ENCODE peak calls at places on chromosomes 16 and 17, in four cellular contexts. N is H9, Y is IMR-90, G is H1. U is an unnamed sample. For H3K27me3, the result is how much of the 10 kb centered on the place peaks cover.

GRCh38 chr16:75351183-75351582 is 82.1 kb downstream of the CFDP1 start:
- DNase-seq in N (no peak), Y (peak), G (no peak), U (peak)

GRCh38 chr17:56159764-56160394 is 6.6 kb downstream of the ANKFN1 start:
- DNase-seq in N (no peak), Y (no peak), G (no peak), U (no peak)

GRCh38 chr16:81567987-81568748 is 123.6 kb downstream of the CMIP start:
- DNase-seq in N (no peak), Y (peak), G (no peak), U (peak)

GRCh38 chr16:57589374-57589773 is 39.1 kb upstream of the ADGRG1 start:
- DNase-seq in N (no peak), Y (no peak), G (no peak), U (no peak)

GRCh38 chr16:70804153-70804728 is 3.3 kb upstream of the VAC14 start:
- DNase-seq in N (no peak), Y (peak), G (no peak), U (peak)

GRCh38 chr17:151886-152859 is 14.8 kb downstream of the SCGB1C2 start:
- DNase-seq in N (no peak), Y (peak), G (no peak), U (peak)

GRCh38 chr17:58755577-58756245 is at the start of gene PPM1E:
- DNase-seq in N (peak), Y (peak), G (peak), U (peak)

GRCh38 chr17:69470702-69471101 is 56.2 kb downstream of the MAP2K6 start:
- DNase-seq in N (no peak), Y (no peak), G (no peak), U (no peak)

GRCh38 chr17:7177954-7178477 is 1.2 kb downstream of the ASGR1 start:
- DNase-seq in N (peak), Y (peak), G (no peak), U (peak)

GRCh38 chr17:72733619-72734282 is 358.7 kb downstream of the SLC39A11 start:
- DNase-seq in N (no peak), Y (no peak), G (no peak), U (no peak)

GRCh38 chr16:87597324-87597830 is 4.9 kb upstream of the JPH3 start:
- DNase-seq in N (no peak), Y (no peak), G (no peak), U (no peak)
- H3K27me3 ChIP-seq in N (under half), Y (half or more), G (under half), U (half or more)

GRCh38 chr17:77602062-77602746 is 356.3 kb upstream of the TNRC6C start:
- DNase-seq in N (peak), Y (peak), G (no peak), U (peak)
- H2AFZ ChIP-seq in N (no peak), Y (no peak), G (no peak), U (no peak)

DNA sequence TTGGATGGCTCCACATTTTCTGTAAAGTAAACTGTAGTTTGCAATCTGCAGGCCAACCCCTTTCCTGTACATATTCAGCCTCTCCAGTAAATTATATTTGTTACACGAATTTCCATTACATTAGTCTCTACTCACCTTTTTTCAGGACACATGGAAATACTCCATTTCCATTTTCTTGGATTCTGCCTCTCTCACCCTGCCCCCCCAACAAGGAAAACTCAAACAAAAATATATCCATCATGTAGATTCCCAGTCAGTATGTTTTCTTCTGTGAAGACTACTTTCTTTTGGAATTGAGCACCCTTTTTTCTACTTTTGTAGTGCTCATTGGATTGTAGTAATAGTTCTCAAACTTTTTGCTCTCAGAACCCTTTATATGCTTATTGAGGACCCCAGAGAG is 2.9 kb downstream of the PPM1D start:
- DNase-seq in N (no peak), Y (no peak), G (no peak), U (no peak)
- H2BK120ac ChIP-seq in N (no peak), Y (no peak), G (no peak), U (no peak)

DNA sequence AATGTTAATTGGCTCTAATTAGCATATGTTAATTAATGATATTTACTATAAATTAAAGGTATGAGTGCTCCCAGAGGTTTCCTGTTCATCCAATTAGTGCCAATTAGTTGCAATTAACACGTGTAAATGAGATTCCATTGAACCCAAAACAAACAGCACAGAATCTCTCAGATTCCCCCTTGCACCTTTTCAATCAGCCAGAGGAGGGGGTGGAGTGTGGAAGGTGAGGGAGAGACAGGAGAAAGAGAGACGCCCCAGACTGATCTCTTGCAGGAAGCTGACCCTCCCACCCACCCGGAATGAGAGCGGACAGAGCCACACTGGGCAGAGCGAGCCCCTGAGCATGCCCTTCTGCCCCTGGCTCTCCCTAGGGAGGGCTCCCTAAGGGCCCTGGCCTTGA is 24.1 kb upstream of the LHX1 start:
- DNase-seq in N (no peak), Y (no peak), G (no peak), U (no peak)
- H3K27me3 ChIP-seq in N (under half), Y (under half), G (under half), U (under half)